ENCODE peak calls at places on chromosomes 12 and 14, in five cellular contexts. I is GM06990; K is A549; B is CD8-positive, alpha-beta T cell; Z is Peyer's patch. L is an unnamed sample.

GRCh38 chr12:100189241-100190012 is 11.2 kb upstream of the ACTR6 start:
- DNase-seq in I (no peak), K (no peak), B (no peak), Z (no peak), L (no peak)

GRCh38 chr14:59585891-59586554 is 9.4 kb upstream of the CCDC175 start:
- DNase-seq in I (no peak), K (no peak), B (no peak), Z (no peak), L (no peak)

GRCh38 chr12:63917864-63918742 is 73.6 kb downstream of the SRGAP1 start:
- DNase-seq in I (peak; percentile 37), K (peak; percentile 97), B (no peak), Z (no peak), L (no peak)

GRCh38 chr14:32337759-32338158 is 8.7 kb downstream of the AKAP6 start:
- DNase-seq in I (no peak), K (no peak), B (no peak), Z (no peak), L (no peak)

GRCh38 chr12:1833596-1834028 is 13.2 kb downstream of the LRTM2 start:
- DNase-seq in I (no peak), K (no peak), B (no peak), Z (no peak), L (no peak)

GRCh38 chr14:83164016-83164415 is 1630.4 kb upstream of the SEL1L start:
- DNase-seq in I (no peak), K (no peak), B (no peak), Z (no peak), L (no peak)

GRCh38 chr12:22899184-22899583 is 274.2 kb downstream of the ETNK1 start:
- DNase-seq in I (no peak), K (no peak), B (no peak), Z (no peak), L (peak; percentile 3)

GRCh38 chr14:32584079-32584478 is 255.0 kb downstream of the AKAP6 start:
- DNase-seq in I (no peak), K (no peak), B (no peak), Z (no peak), L (no peak)

DNA sequence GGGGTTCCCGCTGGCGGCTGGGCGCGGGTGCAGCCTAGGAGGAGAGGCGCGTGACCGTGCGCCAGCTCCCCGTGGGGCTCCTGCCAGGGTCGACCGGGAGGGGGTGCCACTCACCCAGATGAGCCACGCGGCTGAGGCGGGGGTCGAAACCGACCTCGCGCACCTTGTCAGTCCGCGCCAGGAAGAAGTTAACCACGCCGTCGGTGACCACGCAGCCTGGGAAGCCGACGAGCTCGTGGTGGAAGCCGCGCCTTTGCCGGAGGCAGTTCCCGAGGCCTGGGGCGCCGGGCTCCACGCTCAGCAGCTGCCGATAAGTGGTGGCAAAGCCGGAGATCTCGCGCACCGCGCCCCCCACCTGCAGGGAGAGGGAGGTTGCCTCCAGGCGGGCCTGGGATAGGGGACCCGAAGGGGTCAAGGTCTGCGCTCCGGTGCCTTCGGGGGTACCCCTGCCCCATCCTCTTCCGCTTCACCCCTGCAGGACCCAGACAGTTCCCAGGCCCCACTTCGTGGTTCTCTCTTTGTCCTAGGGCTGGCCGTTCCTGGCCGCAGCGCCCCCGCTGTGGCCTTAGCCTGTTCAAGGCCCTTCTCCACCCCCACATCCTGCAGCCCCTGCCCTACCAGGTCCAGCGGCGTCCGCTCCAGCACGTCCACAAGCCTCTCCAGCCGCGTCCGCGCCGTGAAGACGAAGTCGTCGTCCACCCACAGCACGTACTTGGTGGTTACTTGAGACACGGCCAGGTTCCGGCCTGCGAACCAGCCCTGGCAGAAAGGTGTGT is 5.3 kb downstream of the B4GALNT1 start:
- DNase-seq in I (peak; percentile 20), K (no peak), B (no peak), Z (peak; percentile 15), L (no peak)
- H3K4me3 ChIP-seq in I (no peak overlapping the region), K (no peak overlapping the region), B (no peak overlapping the region), Z (no peak overlapping the region), L (no peak overlapping the region)

GRCh38 chr12:7693793-7694192 is 1.8 kb downstream of the GDF3 start:
- DNase-seq in I (no peak), K (no peak), B (no peak), Z (no peak), L (no peak)
- H3K4me3 ChIP-seq in I (no peak overlapping the region), K (no peak overlapping the region), B (no peak overlapping the region), Z (no peak overlapping the region), L (no peak overlapping the region)

GRCh38 chr12:133203344-133204263 is 22.3 kb downstream of the ZNF268 start:
- DNase-seq in I (no peak), K (peak; percentile 35), B (no peak), Z (no peak), L (no peak)

GRCh38 chr12:133204264-133204603 is 22.9 kb downstream of the ZNF268 start:
- DNase-seq in I (no peak), K (no peak), B (no peak), Z (no peak), L (no peak)

GRCh38 chr12:133201888-133202287 is 20.6 kb downstream of the ZNF268 start:
- DNase-seq in I (no peak), K (no peak), B (no peak), Z (no peak), L (no peak)

GRCh38 chr12:133206390-133206789 is 25.1 kb downstream of the ZNF268 start:
- DNase-seq in I (no peak), K (no peak), B (no peak), Z (no peak), L (no peak)

DNA sequence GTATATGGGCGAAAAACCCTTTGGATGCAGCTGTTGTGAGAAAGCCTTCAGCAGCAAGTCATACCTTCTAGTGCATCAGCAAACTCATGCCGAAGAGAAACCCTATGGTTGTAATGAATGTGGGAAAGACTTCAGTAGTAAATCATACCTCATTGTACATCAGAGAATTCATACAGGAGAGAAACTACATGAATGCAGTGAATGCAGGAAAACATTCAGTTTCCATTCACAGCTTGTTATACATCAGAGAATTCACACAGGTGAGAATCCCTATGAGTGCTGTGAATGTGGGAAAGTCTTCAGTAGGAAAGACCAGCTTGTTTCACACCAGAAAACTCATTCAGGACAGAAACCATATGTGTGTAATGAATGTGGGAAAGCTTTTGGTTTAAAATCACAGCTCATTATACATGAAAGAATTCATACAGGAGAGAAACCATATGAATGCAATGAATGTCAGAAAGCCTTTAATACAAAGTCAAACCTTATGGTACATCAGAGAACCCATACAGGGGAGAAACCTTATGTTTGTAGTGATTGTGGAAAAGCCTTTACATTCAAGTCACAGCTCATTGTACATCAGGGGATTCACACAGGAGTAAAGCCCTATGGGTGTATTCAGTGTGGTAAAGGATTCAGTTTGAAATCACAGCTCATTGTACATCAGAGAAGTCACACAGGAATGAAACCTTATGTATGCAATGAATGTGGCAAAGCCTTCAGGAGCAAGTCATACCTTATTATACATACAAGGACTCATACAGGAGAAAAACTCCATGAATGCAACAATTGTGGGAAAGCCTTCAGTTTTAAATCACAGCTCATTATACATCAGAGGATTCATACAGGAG is 21.4 kb downstream of the ZNF268 start:
- DNase-seq in I (no peak), K (peak; percentile 51), B (no peak), Z (no peak), L (no peak)
- H3K4me3 ChIP-seq in I (no peak overlapping the region), K (no peak overlapping the region), B (peak overlapping the region; percentile 6), Z (no peak overlapping the region), L (no peak overlapping the region)

DNA sequence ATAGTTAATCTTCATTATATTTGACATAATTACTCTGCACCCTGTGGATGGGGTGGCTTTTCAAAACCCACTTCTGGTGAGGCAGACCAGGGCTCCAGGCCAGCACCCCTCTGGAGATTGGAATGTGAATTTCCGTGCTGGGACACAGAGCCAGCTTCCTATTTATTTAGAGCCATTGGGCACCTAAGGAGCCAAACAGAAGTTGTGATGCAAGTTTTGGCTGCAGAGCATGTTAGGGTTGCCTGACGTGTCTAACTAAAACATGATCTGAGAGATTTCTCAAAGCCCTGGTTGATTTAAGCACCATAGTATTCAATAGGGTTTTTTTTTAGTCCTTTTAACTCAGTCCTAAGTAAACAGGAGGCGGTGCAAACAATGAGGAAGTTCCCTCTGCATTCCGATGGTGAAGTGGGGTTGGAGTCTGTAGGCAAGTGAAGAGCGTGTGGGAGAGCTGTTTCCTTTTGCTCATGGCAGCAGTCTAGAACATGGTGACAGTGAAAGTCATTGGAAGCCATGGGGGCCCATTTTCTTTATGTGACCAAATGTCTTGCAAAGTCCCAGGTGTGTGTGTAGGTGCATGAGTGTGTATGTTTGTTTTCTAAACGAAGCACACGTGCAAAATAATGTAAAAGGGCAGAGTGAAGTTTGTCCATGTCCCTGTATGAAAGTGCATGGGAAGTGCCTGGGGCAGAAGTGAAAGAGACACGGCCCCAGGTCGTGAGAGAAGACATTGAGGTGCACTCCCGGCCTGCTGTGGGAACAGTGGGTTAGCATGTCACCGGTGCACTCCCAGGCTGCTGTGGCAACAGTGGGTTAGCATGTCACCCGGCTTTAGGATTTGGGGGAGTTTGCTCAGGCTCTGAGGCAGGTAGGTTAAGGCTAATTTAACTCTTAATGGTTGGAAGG is 117.7 kb downstream of the PRKCH start:
- DNase-seq in I (peak; percentile 55), K (peak; percentile 76), B (no peak), Z (no peak), L (no peak)
- H3K4me3 ChIP-seq in I (peak overlapping the region; percentile 26), K (peak overlapping the region; percentile 7), B (peak overlapping the region; percentile 34), Z (no peak overlapping the region), L (peak overlapping the region; percentile 31)

GRCh38 chr14:98867726-98868125 is 404.3 kb downstream of the BCL11B start:
- DNase-seq in I (no peak), K (no peak), B (no peak), Z (no peak), L (no peak)
- H3K4me3 ChIP-seq in I (no peak overlapping the region), K (no peak overlapping the region), B (no peak overlapping the region), Z (no peak overlapping the region), L (no peak overlapping the region)

DNA sequence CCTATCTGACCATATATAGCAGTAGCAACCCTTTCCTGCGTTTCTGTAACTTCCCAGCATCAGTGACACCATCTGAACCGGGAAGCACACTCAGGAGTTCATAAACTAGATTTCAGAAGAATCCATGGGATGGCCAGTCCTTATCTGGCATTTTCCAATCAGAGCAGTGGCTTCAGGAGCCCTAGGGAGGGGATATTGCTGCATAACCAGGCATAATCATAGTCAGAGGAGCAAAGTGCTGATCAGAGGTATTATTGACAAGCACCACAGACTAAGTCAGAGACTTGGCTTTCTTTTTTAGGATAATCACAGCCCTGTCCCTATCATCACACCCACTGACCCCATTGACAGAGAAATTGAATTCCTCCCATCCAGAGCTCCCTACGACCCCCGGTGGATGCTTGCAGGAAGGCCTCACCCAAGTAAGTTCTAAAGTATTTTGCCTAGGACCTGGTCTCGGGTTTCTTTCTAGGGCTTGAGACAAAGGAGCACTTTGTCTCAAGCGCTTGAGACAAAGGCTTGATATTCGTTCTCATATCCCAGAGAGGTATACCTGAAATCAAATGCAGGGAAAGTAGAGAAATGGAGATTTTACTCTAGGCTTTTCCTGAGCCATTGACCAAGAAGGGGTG is 55.1 kb downstream of the FOXN4 start:
- DNase-seq in I (no peak), K (no peak), B (no peak), Z (no peak), L (no peak)
- H3K4me3 ChIP-seq in I (no peak overlapping the region), K (no peak overlapping the region), B (no peak overlapping the region), Z (no peak overlapping the region), L (no peak overlapping the region)

DNA sequence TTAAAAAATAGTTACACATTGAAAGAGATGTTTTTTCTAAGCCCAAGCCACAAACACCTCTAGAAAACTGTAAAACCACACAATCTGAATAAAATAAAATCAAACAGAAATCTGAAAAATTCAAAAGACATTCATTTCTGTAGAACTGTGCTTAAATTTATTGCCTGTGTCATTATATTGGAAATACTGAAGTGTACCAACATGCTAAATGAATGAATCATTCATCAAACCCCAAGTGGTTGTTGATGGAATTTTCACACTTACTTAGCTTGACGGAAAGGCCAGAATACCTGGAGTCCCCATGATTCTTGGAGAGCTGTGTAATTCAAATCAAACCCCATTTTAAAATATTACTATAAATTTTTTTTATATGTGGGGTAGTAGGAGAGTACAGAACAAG is 2.7 kb downstream of the KITLG start:
- DNase-seq in I (no peak), K (peak; percentile 19), B (no peak), Z (no peak), L (no peak)
- H3K4me3 ChIP-seq in I (no peak overlapping the region), K (no peak overlapping the region), B (no peak overlapping the region), Z (no peak overlapping the region), L (no peak overlapping the region)